ENCODE peak calls at places on chromosomes 5 and 9, in eight cellular contexts. F is fibroblast of lung, G is GM23338, H is mammary epithelial cell, E is GM23248, S is H1, U is hepatocyte, X is A673. Z is an unnamed sample.

GRCh38 chr5:79936644-79937216 is 54.3 kb downstream of the MTX3 start:
- DNase-seq in F (no peak), G (no peak), H (peak), E (peak), S (no peak), U (no peak), X (no peak), Z (no peak)

GRCh38 chr5:172768573-172769323 is 2.2 kb downstream of the DUSP1 start:
- DNase-seq in F (peak), G (no peak), H (peak), E (peak), S (no peak), U (peak), X (no peak), Z (no peak)

GRCh38 chr9:32431940-32432555 is 47.6 kb downstream of the ACO1 start:
- DNase-seq in F (peak), G (peak), H (peak), E (peak), S (peak), U (peak), X (peak), Z (peak)

GRCh38 chr5:126597156-126597555 is 2.1 kb upstream of the ALDH7A1 start:
- DNase-seq in F (peak), G (no peak), H (peak), E (peak), S (no peak), U (no peak), X (peak), Z (no peak)

GRCh38 chr9:101415578-101415977 is 16.9 kb downstream of the ZNF189 start:
- DNase-seq in F (no peak), G (no peak), H (no peak), E (no peak), S (no peak), U (no peak), X (no peak), Z (no peak)

GRCh38 chr5:137666109-137666850 is 69.6 kb downstream of the KLHL3 start:
- DNase-seq in F (peak), G (no peak), H (no peak), E (peak), S (no peak), U (no peak), X (no peak), Z (no peak)

GRCh38 chr5:139982157-139982974 is 60.7 kb downstream of the NRG2 start:
- DNase-seq in F (peak), G (no peak), H (peak), E (peak), S (no peak), U (peak), X (peak), Z (no peak)

GRCh38 chr5:72651779-72652178 is 144.6 kb upstream of the ZNF366 start:
- DNase-seq in F (no peak), G (no peak), H (no peak), E (no peak), S (no peak), U (no peak), X (no peak), Z (no peak)

GRCh38 chr5:1525624-1525985 is 1.8 kb upstream of the LPCAT1 start:
- DNase-seq in F (no peak), G (no peak), H (no peak), E (no peak), S (no peak), U (no peak), X (no peak), Z (peak)

GRCh38 chr9:105842023-105842644 is 147.8 kb downstream of the TMEM38B start:
- DNase-seq in F (peak), G (peak), H (peak), E (peak), S (no peak), U (peak), X (peak), Z (peak)

GRCh38 chr5:67163231-67163756 is 33.3 kb downstream of the CD180 start:
- DNase-seq in F (no peak), G (peak), H (no peak), E (no peak), S (no peak), U (no peak), X (no peak), Z (peak)

GRCh38 chr5:36944607-36945225 is 68.1 kb downstream of the NIPBL start:
- DNase-seq in F (peak), G (peak), H (peak), E (peak), S (no peak), U (peak), X (peak), Z (no peak)

GRCh38 chr5:131081371-131081770 is 83.7 kb downstream of the HINT1 start:
- DNase-seq in F (no peak), G (no peak), H (no peak), E (peak), S (no peak), U (no peak), X (no peak), Z (no peak)

GRCh38 chr9:105269593-105269992 is 25.1 kb downstream of the SLC44A1 start:
- DNase-seq in F (no peak), G (no peak), H (no peak), E (no peak), S (no peak), U (no peak), X (no peak), Z (no peak)

GRCh38 chr5:78899922-78900362 is 85.2 kb downstream of the ARSB start:
- DNase-seq in F (peak), G (peak), H (peak), E (peak), S (peak), U (peak), X (peak), Z (no peak)

GRCh38 chr9:70097187-70097586 is 53.5 kb downstream of the MAMDC2 start:
- DNase-seq in F (no peak), G (no peak), H (no peak), E (no peak), S (no peak), U (no peak), X (no peak), Z (no peak)

GRCh38 chr9:16361118-16361517 is 509.4 kb downstream of the BNC2 start:
- DNase-seq in F (peak), G (no peak), H (no peak), E (peak), S (no peak), U (no peak), X (no peak), Z (no peak)

GRCh38 chr5:79181419-79182022 is 54.4 kb upstream of the JMY start:
- DNase-seq in F (peak), G (no peak), H (peak), E (peak), S (no peak), U (no peak), X (no peak), Z (no peak)

GRCh38 chr5:41863871-41864486 is 6.2 kb downstream of the OXCT1 start:
- DNase-seq in F (peak), G (no peak), H (peak), E (peak), S (no peak), U (no peak), X (peak), Z (no peak)

GRCh38 chr9:129542761-129543160 is 78.1 kb downstream of the C9orf50 start:
- DNase-seq in F (no peak), G (no peak), H (peak), E (no peak), S (no peak), U (no peak), X (no peak), Z (no peak)

GRCh38 chr5:72476721-72477120 is 30.5 kb downstream of the ZNF366 start:
- DNase-seq in F (no peak), G (no peak), H (no peak), E (no peak), S (no peak), U (no peak), X (no peak), Z (no peak)

GRCh38 chr9:134502261-134503211 is 139.1 kb upstream of the COL5A1 start:
- DNase-seq in F (peak), G (no peak), H (peak), E (peak), S (no peak), U (peak), X (peak), Z (no peak)

GRCh38 chr5:137867664-137868063 is at the start of gene MYOT:
- DNase-seq in F (no peak), G (no peak), H (no peak), E (no peak), S (no peak), U (no peak), X (no peak), Z (no peak)

GRCh38 chr5:5616247-5616895 is 193.9 kb downstream of the ICE1 start:
- DNase-seq in F (no peak), G (no peak), H (no peak), E (no peak), S (no peak), U (peak), X (no peak), Z (no peak)

GRCh38 chr9:130883479-130883878 is 13.1 kb downstream of the QRFP start:
- DNase-seq in F (no peak), G (no peak), H (no peak), E (no peak), S (no peak), U (no peak), X (no peak), Z (no peak)

GRCh38 chr5:51384281-51384840 is 1.1 kb downstream of the ISL1 start:
- DNase-seq in F (no peak), G (no peak), H (no peak), E (no peak), S (no peak), U (no peak), X (no peak), Z (no peak)

GRCh38 chr5:53355316-53355715 is 125.1 kb upstream of the FST start:
- DNase-seq in F (peak), G (no peak), H (peak), E (no peak), S (no peak), U (no peak), X (no peak), Z (no peak)

GRCh38 chr9:133643362-133643755 is 7.2 kb downstream of the DBH start:
- DNase-seq in F (no peak), G (no peak), H (no peak), E (no peak), S (no peak), U (no peak), X (no peak), Z (no peak)

GRCh38 chr9:129078691-129079503 is 2.0 kb upstream of the DOLPP1 start:
- DNase-seq in F (no peak), G (peak), H (no peak), E (no peak), S (no peak), U (no peak), X (no peak), Z (no peak)

GRCh38 chr5:1777281-1778137 is 22.1 kb downstream of the MRPL36 start:
- DNase-seq in F (no peak), G (no peak), H (no peak), E (no peak), S (no peak), U (no peak), X (no peak), Z (no peak)

GRCh38 chr9:133888779-133889491 is 103.2 kb downstream of the VAV2 start:
- DNase-seq in F (no peak), G (no peak), H (no peak), E (no peak), S (peak), U (no peak), X (no peak), Z (no peak)

GRCh38 chr9:124353811-124354274 is 61.4 kb downstream of the PSMB7 start:
- DNase-seq in F (no peak), G (no peak), H (no peak), E (peak), S (no peak), U (no peak), X (no peak), Z (no peak)

GRCh38 chr9:76500056-76500455 is 41.1 kb downstream of the GCNT1 start:
- DNase-seq in F (no peak), G (no peak), H (no peak), E (no peak), S (no peak), U (no peak), X (no peak), Z (no peak)

GRCh38 chr5:18497089-18497488 is 862.8 kb downstream of the TAF11L14 start:
- DNase-seq in F (no peak), G (no peak), H (no peak), E (no peak), S (no peak), U (no peak), X (no peak), Z (no peak)

GRCh38 chr9:97512966-97513560 is 11.6 kb downstream of the TMOD1 start:
- DNase-seq in F (no peak), G (no peak), H (no peak), E (no peak), S (no peak), U (no peak), X (no peak), Z (no peak)

GRCh38 chr5:75567710-75568109 is 43.5 kb upstream of the ANKDD1B start:
- DNase-seq in F (peak), G (no peak), H (peak), E (peak), S (no peak), U (peak), X (peak), Z (no peak)

GRCh38 chr5:1073239-1074102 is 38.4 kb downstream of the SLC12A7 start:
- DNase-seq in F (no peak), G (no peak), H (no peak), E (no peak), S (no peak), U (no peak), X (no peak), Z (no peak)

GRCh38 chr9:93960971-93961841 is 6.1 kb upstream of the BARX1 start:
- DNase-seq in F (no peak), G (no peak), H (no peak), E (no peak), S (no peak), U (no peak), X (no peak), Z (no peak)
- TF ChIP-seq EZH2 in F (no peak), G (peak), H (no peak), E (no peak), S (peak), U (peak), X (no peak), Z (no peak)

DNA sequence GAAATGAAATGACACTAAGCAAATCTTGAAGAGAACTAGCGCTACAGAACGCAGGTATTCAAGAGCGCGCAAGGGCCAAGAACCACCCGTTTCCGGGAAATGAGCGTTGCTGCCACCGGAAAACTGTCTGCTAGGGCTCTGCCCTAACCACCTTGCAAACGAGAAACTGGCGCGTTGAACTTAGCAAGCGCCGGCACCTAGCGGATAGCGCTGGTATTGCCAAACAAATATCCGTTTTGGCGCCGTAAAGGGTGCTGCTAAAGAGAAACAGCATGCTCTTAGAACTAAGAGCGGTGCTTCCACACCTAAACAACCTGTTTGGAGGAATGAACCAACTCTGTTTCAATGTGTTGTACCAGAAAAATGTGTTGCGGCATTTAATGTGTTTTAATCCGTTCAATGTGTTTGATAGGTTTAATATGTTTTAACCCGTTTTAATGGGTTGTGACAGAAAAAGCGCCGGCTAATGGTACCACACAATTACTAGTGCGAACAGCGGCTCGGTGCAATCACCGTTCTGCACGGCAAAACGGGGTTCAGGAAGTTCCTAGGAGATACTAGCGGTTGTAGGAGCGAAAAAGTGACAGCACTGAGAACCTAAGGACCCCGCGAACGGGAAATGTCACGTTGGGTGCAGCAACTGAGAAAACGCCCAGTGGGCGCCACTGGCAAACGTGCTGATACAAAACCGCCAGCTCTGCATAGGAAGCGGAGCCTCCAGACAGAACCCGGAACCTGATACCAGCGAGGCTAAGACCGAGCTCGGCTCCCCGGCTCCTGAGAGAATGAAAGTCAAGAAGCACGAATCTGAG is at the start of gene ANXA2R:
- DNase-seq in F (peak), G (peak), H (no peak), E (peak), S (peak), U (peak), X (peak), Z (peak)
- TF ChIP-seq EZH2 in F (no peak), G (peak), H (no peak), E (no peak), S (peak), U (no peak), X (no peak), Z (no peak)

GRCh38 chr9:99063522-99063921 is 41.4 kb upstream of the TGFBR1 start:
- DNase-seq in F (no peak), G (no peak), H (no peak), E (no peak), S (no peak), U (peak), X (no peak), Z (no peak)

GRCh38 chr9:99059074-99059894 is 45.6 kb upstream of the TGFBR1 start:
- DNase-seq in F (no peak), G (no peak), H (no peak), E (peak), S (no peak), U (no peak), X (no peak), Z (peak)

GRCh38 chr9:99057665-99058625 is 47.0 kb upstream of the TGFBR1 start:
- DNase-seq in F (peak), G (no peak), H (peak), E (peak), S (no peak), U (no peak), X (peak), Z (peak)

GRCh38 chr9:99060621-99061020 is 44.3 kb upstream of the TGFBR1 start:
- DNase-seq in F (no peak), G (no peak), H (no peak), E (no peak), S (no peak), U (no peak), X (no peak), Z (no peak)

DNA sequence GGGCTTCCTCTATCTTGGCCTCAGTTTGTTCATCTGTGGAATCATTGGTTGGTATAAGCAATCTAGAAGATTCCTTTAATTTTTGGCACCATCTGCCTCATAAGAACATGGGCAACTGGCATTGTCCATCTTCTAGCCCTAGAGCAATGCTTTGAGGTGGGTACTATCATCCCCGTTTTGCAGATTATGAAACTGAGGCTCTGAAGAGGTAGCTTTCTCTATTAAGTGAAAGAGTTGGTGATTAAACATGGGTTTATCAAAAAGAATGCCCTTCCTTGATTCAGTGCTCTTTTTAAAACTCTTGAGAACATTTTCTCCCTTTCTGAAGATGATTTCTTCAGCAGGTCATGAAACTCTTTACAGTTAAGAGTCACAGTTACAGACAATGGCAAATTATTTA is 42.4 kb upstream of the TGFBR1 start:
- DNase-seq in F (no peak), G (no peak), H (no peak), E (no peak), S (no peak), U (no peak), X (no peak), Z (no peak)
- TF ChIP-seq EZH2 in F (no peak), G (no peak), H (no peak), E (no peak), S (no peak), U (no peak), X (no peak), Z (no peak)

GRCh38 chr9:122226758-122227575 is 1.8 kb downstream of the LHX6 start:
- DNase-seq in F (no peak), G (peak), H (no peak), E (no peak), S (peak), U (no peak), X (no peak), Z (no peak)
- TF ChIP-seq EZH2 in F (peak), G (peak), H (peak), E (no peak), S (peak), U (peak), X (peak), Z (no peak)

GRCh38 chr5:176845392-176845713 is 35.0 kb downstream of the UNC5A start:
- DNase-seq in F (no peak), G (no peak), H (no peak), E (no peak), S (no peak), U (no peak), X (no peak), Z (no peak)

GRCh38 chr5:176848651-176849050 is 38.3 kb downstream of the UNC5A start:
- DNase-seq in F (no peak), G (no peak), H (no peak), E (no peak), S (no peak), U (no peak), X (no peak), Z (no peak)

GRCh38 chr5:176847726-176848290 is 37.4 kb downstream of the UNC5A start:
- DNase-seq in F (no peak), G (peak), H (no peak), E (no peak), S (no peak), U (no peak), X (no peak), Z (no peak)

GRCh38 chr5:176846335-176847140 is 36.2 kb downstream of the UNC5A start:
- DNase-seq in F (no peak), G (peak), H (peak), E (peak), S (no peak), U (peak), X (no peak), Z (no peak)

DNA sequence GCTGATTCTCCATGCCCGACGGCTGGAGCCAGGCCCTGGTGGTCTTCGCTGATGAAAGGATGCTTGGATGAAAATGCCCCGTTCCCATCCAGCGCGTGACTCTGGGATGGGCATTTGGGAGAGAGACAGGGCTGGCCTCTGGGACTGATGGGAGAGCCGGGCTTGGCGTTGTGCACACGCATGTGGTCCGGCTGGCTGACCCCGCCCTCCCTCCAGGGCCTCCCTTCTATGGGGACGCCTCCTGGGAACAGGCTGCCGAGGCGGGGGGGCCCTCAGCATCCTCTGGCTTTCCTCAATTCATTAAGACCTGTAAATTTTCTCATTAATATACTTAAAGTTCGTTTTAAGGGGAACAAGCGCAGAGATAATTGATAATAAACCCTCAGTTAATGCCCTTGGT is 36.8 kb downstream of the UNC5A start:
- DNase-seq in F (no peak), G (no peak), H (no peak), E (no peak), S (no peak), U (no peak), X (no peak), Z (no peak)
- TF ChIP-seq EZH2 in F (no peak), G (no peak), H (no peak), E (no peak), S (no peak), U (no peak), X (no peak), Z (no peak)

DNA sequence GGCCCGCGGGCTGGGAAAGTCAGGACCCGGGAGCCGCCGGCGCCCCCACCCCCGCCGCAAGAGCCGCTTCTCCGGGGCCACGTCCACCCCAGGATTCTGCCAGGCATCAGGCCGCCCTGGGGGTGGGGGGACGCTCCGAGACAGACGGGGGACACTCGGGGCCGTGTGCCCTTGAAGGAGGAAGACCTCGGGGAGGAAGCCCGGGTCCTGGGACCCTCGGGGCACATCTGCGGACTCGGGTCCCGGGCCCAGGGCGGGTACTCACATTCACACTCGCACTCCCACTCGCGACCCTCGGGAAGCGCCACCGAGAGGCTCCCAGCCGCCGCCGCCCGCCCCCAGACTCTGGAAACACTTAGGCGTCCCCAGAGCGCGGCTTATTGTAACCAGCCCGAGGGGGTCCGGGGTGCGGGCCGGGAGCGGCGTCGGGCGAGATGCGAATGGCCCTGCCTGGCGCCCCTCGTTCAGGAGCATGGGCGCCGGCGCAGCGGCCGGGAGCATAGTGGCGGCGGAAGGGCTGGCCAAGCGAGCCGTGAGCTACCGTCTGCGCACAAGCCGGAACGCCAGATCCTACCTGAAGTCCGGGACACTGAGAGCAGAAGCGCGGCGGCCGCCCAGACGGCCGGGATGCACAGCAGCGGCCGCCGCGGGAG is 609 bp downstream of the ROR2 start:
- DNase-seq in F (no peak), G (peak), H (peak), E (peak), S (peak), U (peak), X (peak), Z (no peak)
- TF ChIP-seq EZH2 in F (no peak), G (no peak), H (no peak), E (no peak), S (peak), U (peak), X (peak), Z (no peak)

Z was measured in DND-41.